ENCODE peak calls at places on chromosomes 13 and 19, in seven cellular contexts. W is AG04450, P is brain microvascular endothelial cell, S is lower lobe of right lung, X is thoracic aorta, V is choroid plexus epithelial cell, C is foreskin fibroblast. J is an unnamed sample.

GRCh38 chr19:33771308-33772101 is 25.2 kb upstream of the KCTD15 start:
- DNase-seq in W (peak), P (peak), S (peak), X (no peak), V (peak), C (peak), J (no peak)

GRCh38 chr19:14479985-14480694 is 5.0 kb upstream of the PTGER1 start:
- DNase-seq in W (no peak), P (no peak), S (peak), X (no peak), V (peak), C (no peak), J (no peak)

GRCh38 chr13:51305558-51305957 is 33.9 kb upstream of the SERPINE3 start:
- DNase-seq in W (no peak), P (no peak), S (no peak), X (no peak), V (peak), C (no peak), J (no peak)

GRCh38 chr19:39563408-39563807 is 23.4 kb upstream of the EID2 start:
- DNase-seq in W (no peak), P (peak), S (no peak), X (no peak), V (peak), C (peak), J (no peak)

GRCh38 chr19:41495589-41495988 is 52.6 kb downstream of the ERICH4 start:
- DNase-seq in W (no peak), P (no peak), S (no peak), X (no peak), V (no peak), C (no peak), J (no peak)

GRCh38 chr13:65032825-65033224 is 2197.3 kb downstream of the PCDH9 start:
- DNase-seq in W (no peak), P (no peak), S (no peak), X (no peak), V (no peak), C (no peak), J (no peak)

GRCh38 chr13:30851697-30852096 is 54.4 kb upstream of the MEDAG start:
- DNase-seq in W (no peak), P (no peak), S (no peak), X (no peak), V (no peak), C (no peak), J (no peak)

GRCh38 chr13:63208811-63209210 is 1793.2 kb upstream of the PCDH20 start:
- DNase-seq in W (no peak), P (peak), S (no peak), X (no peak), V (peak), C (peak), J (no peak)

GRCh38 chr13:47326061-47326460 is 429.2 kb upstream of the HTR2A start:
- DNase-seq in W (no peak), P (peak), S (no peak), X (no peak), V (no peak), C (peak), J (peak)

GRCh38 chr19:52219611-52220010 is 29.8 kb downstream of the PPP2R1A start:
- DNase-seq in W (no peak), P (no peak), S (no peak), X (no peak), V (no peak), C (no peak), J (no peak)

GRCh38 chr13:77177646-77178045 is 149.2 kb downstream of the MYCBP2 start:
- DNase-seq in W (no peak), P (no peak), S (no peak), X (no peak), V (no peak), C (no peak), J (no peak)

GRCh38 chr13:40651866-40652587 is 14.4 kb downstream of the FOXO1 start:
- DNase-seq in W (no peak), P (no peak), S (no peak), X (no peak), V (no peak), C (no peak), J (no peak)

GRCh38 chr13:77697208-77698103 is at the start of gene SLAIN1:
- DNase-seq in W (no peak), P (peak), S (peak), X (peak), V (peak), C (peak), J (no peak)

GRCh38 chr19:32201661-32202060 is 143.7 kb upstream of the ZNF507 start:
- DNase-seq in W (no peak), P (peak), S (no peak), X (no peak), V (no peak), C (no peak), J (no peak)

GRCh38 chr13:25046985-25047660 is 48.8 kb upstream of the PABPC3 start:
- DNase-seq in W (peak), P (peak), S (no peak), X (no peak), V (peak), C (peak), J (no peak)

GRCh38 chr19:16061943-16062342 is 14.4 kb upstream of the TPM4 start:
- DNase-seq in W (no peak), P (no peak), S (no peak), X (no peak), V (no peak), C (no peak), J (no peak)

GRCh38 chr19:38538793-38539528 is 78.8 kb downstream of the MAP4K1 start:
- DNase-seq in W (no peak), P (no peak), S (peak), X (no peak), V (no peak), C (no peak), J (no peak)

GRCh38 chr13:73310366-73310765 is 251.6 kb downstream of the KLF5 start:
- DNase-seq in W (no peak), P (no peak), S (no peak), X (no peak), V (no peak), C (no peak), J (no peak)

GRCh38 chr19:16527971-16528521 is 14.2 kb downstream of the CHERP start:
- DNase-seq in W (no peak), P (no peak), S (no peak), X (no peak), V (peak), C (no peak), J (no peak)

GRCh38 chr19:17262557-17262956 is 2.0 kb downstream of the USHBP1 start:
- DNase-seq in W (no peak), P (no peak), S (no peak), X (no peak), V (no peak), C (no peak), J (no peak)

GRCh38 chr13:111159362-111160320 is 44.5 kb downstream of the ARHGEF7 start:
- DNase-seq in W (no peak), P (no peak), S (no peak), X (no peak), V (no peak), C (no peak), J (no peak)

GRCh38 chr19:47723573-47723923 is 10.3 kb downstream of the EHD2 start:
- DNase-seq in W (no peak), P (peak), S (peak), X (no peak), V (peak), C (peak), J (peak)

GRCh38 chr13:108932206-108932605 is 302.8 kb downstream of the MYO16 start:
- DNase-seq in W (no peak), P (no peak), S (no peak), X (no peak), V (no peak), C (no peak), J (no peak)

GRCh38 chr13:72437458-72437857 is 290.0 kb downstream of the MZT1 start:
- DNase-seq in W (peak), P (peak), S (no peak), X (no peak), V (peak), C (peak), J (no peak)

GRCh38 chr13:31374682-31375081 is 174.9 kb downstream of the B3GLCT start:
- DNase-seq in W (no peak), P (no peak), S (no peak), X (no peak), V (no peak), C (no peak), J (no peak)

GRCh38 chr13:97369269-97369893 is 64.6 kb upstream of the RAP2A start:
- DNase-seq in W (no peak), P (no peak), S (no peak), X (no peak), V (peak), C (no peak), J (no peak)

GRCh38 chr19:2199861-2200623 is 36.1 kb downstream of the PLEKHJ1 start:
- DNase-seq in W (no peak), P (no peak), S (no peak), X (no peak), V (no peak), C (no peak), J (no peak)

GRCh38 chr19:2201473-2202148 is 34.5 kb downstream of the PLEKHJ1 start:
- DNase-seq in W (no peak), P (no peak), S (no peak), X (no peak), V (no peak), C (no peak), J (no peak)

GRCh38 chr19:2197270-2197669 is 33.5 kb downstream of the DOT1L start:
- DNase-seq in W (no peak), P (no peak), S (no peak), X (no peak), V (no peak), C (no peak), J (no peak)

GRCh38 chr19:2198317-2198716 is 34.6 kb downstream of the DOT1L start:
- DNase-seq in W (no peak), P (no peak), S (no peak), X (no peak), V (no peak), C (no peak), J (no peak)

GRCh38 chr19:2199215-2199614 is 35.5 kb downstream of the DOT1L start:
- DNase-seq in W (no peak), P (no peak), S (no peak), X (no peak), V (no peak), C (no peak), J (no peak)
- TF ChIP-seq CTCF in W (peak), P (peak), S (no peak), X (peak), V (peak), C (no peak), J (peak)

DNA sequence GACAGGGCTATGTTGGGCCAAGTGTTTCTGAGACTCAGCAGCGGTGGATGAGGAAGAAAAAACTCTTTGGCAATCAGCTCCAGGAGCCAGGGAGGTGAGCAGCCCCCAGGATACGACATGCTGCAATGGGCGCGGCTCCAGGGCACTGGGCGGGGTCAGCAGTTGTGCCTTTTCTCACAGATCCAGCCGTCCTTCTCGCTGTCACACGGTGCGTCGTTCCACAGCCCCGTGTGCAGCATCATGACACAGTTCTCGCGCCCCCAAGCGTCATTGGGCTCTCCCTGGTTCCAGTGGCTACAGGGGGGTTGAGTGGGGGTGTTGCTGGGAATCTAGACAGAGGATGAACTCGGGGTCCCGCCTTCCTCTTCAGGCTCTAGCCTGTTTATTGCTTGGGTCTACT is 2.7 kb downstream of the CLEC4G start:
- DNase-seq in W (no peak), P (no peak), S (no peak), X (no peak), V (no peak), C (no peak), J (no peak)
- H3K4me3 ChIP-seq in W (no peak), P (no peak), S (no peak), X (no peak), V (no peak), C (no peak), J (no peak)

DNA sequence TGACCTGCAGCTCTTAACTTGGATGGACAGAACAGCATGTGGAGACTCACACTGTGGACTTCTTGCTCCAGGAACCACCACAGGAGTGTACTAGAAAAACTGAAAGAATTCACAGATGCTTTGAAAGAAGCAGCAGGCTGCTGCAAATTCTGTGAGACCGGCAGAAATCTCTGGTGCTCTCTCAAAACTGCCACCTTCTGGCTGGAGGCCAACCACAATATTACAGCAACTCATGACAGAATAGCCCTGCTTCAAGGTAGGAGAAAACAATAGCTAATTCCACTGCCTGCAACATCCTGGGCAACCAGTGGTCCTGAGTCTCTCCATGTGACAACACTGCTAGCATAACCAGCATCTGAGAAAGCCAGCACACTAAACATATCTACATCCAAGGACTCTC is 26.9 kb downstream of the CDK8 start:
- DNase-seq in W (no peak), P (peak), S (no peak), X (no peak), V (peak), C (no peak), J (no peak)
- TF ChIP-seq CTCF in W (no peak), P (no peak), S (no peak), X (no peak), V (no peak), C (no peak), J (no peak)

GRCh38 chr19:5628919-5629481 is 6.1 kb downstream of the SAFB start:
- DNase-seq in W (no peak), P (no peak), S (no peak), X (no peak), V (no peak), C (no peak), J (no peak)

GRCh38 chr19:5631511-5632240 is 8.8 kb downstream of the SAFB start:
- DNase-seq in W (no peak), P (no peak), S (no peak), X (no peak), V (peak), C (no peak), J (no peak)

GRCh38 chr19:5632657-5633056 is 9.8 kb downstream of the SAFB start:
- DNase-seq in W (no peak), P (no peak), S (no peak), X (no peak), V (no peak), C (no peak), J (no peak)

GRCh38 chr19:5635427-5635826 is 12.5 kb downstream of the SAFB start:
- DNase-seq in W (no peak), P (no peak), S (no peak), X (no peak), V (no peak), C (no peak), J (no peak)

DNA sequence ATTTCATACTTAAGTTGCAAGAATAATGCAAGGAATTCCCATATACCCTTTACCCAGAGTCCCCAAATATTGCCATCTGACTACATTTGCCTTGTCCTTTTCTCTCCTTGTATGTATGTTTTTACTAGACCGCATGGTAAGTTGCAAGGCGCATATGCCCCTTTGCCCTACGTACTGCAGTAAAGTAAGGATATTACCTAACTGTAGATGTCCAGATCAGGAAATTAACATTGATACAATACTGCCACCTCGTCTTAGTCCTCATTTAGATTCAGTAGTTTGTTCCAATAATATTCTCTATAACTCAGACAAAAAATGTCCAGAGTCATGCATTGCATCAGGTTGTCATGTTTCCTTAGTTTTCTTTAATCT is 9.3 kb downstream of the SAFB start:
- DNase-seq in W (no peak), P (no peak), S (no peak), X (no peak), V (no peak), C (no peak), J (no peak)
- H3K4me3 ChIP-seq in W (no peak), P (no peak), S (no peak), X (peak), V (no peak), C (no peak), J (no peak)

GRCh38 chr19:23436318-23436717 is 41.0 kb upstream of the ZNF91 start:
- DNase-seq in W (no peak), P (no peak), S (no peak), X (no peak), V (no peak), C (no peak), J (no peak)
- TF ChIP-seq CTCF in W (peak), P (peak), S (no peak), X (no peak), V (peak), C (peak), J (peak)

J was measured in AG09309.